ENCODE peak calls at places on chromosomes 5 and 9, in four cellular contexts. M is lower leg skin, J is ovary, N is uterus. K is an unnamed sample.

GRCh38 chr5:122089614-122090013 is 11.6 kb upstream of the LOX start:
- DNase-seq in M (no peak), J (no peak), N (no peak), K (no peak)

GRCh38 chr9:113463418-113464285 is at the start of gene RGS3:
- DNase-seq in M (no peak), J (no peak), N (no peak), K (no peak)

GRCh38 chr9:16543691-16544090 is 326.8 kb downstream of the BNC2 start:
- DNase-seq in M (no peak), J (peak), N (no peak), K (no peak)

GRCh38 chr5:129367883-129368282 is 92.2 kb upstream of the ADAMTS19 start:
- DNase-seq in M (no peak), J (no peak), N (no peak), K (no peak)

GRCh38 chr9:11016081-11016480 is 403.3 kb upstream of the PTPRD start:
- DNase-seq in M (no peak), J (no peak), N (no peak), K (no peak)

GRCh38 chr5:36521838-36522745 is 84.3 kb upstream of the SLC1A3 start:
- DNase-seq in M (no peak), J (peak), N (no peak), K (no peak)

GRCh38 chr9:22008662-22009562 is at the start of gene CDKN2B:
- DNase-seq in M (peak), J (peak), N (peak), K (peak)

GRCh38 chr9:123686131-123686848 is 243.6 kb downstream of the DENND1A start:
- DNase-seq in M (no peak), J (no peak), N (no peak), K (no peak)

GRCh38 chr5:72324186-72324825 is 4.1 kb downstream of the PTCD2 start:
- DNase-seq in M (no peak), J (no peak), N (no peak), K (no peak)

GRCh38 chr5:151142933-151143332 is 14.6 kb downstream of the ANXA6 start:
- DNase-seq in M (no peak), J (no peak), N (no peak), K (no peak)

GRCh38 chr9:127838375-127839078 is 15.9 kb downstream of the ENG start:
- DNase-seq in M (peak), J (peak), N (peak), K (peak)

GRCh38 chr9:87455407-87455806 is 42.3 kb upstream of the DAPK1 start:
- DNase-seq in M (no peak), J (no peak), N (no peak), K (no peak)

GRCh38 chr9:35834260-35835215 is 5.5 kb downstream of the TMEM8B start:
- DNase-seq in M (no peak), J (no peak), N (no peak), K (no peak)

GRCh38 chr5:140821375-140822280 is at the start of gene PCDHA5:
- DNase-seq in M (no peak), J (no peak), N (peak), K (no peak)

GRCh38 chr5:82406200-82406773 is 128.1 kb upstream of the RPS23 start:
- DNase-seq in M (no peak), J (peak), N (no peak), K (no peak)

GRCh38 chr5:94072116-94072515 is 330.7 kb upstream of the POU5F2 start:
- DNase-seq in M (no peak), J (no peak), N (no peak), K (no peak)

GRCh38 chr9:85524531-85524930 is 217.2 kb downstream of the AGTPBP1 start:
- DNase-seq in M (no peak), J (no peak), N (no peak), K (no peak)

GRCh38 chr5:91403404-91403803 is 20.3 kb upstream of the ARRDC3 start:
- DNase-seq in M (no peak), J (no peak), N (no peak), K (no peak)

DNA sequence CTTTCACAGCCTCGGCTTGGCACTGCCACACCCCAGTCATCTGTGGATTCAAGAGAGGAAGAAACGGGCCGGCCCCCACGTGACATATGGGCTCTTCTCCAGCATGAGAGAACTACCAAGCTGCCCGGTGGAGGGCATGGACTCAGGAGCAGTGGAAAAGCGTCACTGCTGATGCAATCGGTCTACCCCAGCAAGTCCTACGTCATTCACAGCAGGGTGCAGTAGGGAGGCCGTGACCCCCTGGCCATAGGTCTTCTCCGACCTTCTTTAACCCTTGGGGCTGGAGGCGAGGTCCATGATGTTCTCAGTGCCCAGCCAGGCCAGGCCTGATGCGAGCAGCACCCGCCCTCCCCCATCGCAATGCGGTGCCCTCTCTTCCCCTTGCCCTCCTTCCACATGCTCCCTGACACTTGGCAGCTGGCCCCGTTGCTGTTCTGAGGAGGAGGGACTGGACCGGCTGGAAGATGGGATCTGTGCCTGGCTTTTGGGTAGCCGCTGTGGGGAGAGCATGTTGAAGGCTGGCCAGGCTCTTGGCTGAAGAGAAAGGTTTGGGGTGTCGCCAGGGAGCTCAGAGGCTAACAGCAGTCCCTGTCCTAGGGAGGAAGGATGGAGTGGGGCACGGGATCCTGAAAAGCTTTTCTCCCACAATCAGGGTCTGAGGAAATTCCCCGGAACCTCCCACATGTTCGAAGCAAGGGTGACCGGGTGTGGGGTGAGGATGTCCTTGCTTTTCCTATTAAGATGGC is 89.8 kb downstream of the LIFR start:
- DNase-seq in M (peak), J (peak), N (peak), K (peak)
- TF ChIP-seq POLR2A in M (no peak), J (no peak), N (no peak), K (no peak)

GRCh38 chr9:133591116-133591910 is 17.9 kb downstream of the FAM163B start:
- DNase-seq in M (no peak), J (no peak), N (no peak), K (no peak)

GRCh38 chr9:133593587-133593986 is 15.6 kb downstream of the FAM163B start:
- DNase-seq in M (no peak), J (no peak), N (no peak), K (no peak)

GRCh38 chr9:133591985-133592384 is 17.2 kb downstream of the FAM163B start:
- DNase-seq in M (no peak), J (no peak), N (no peak), K (no peak)

GRCh38 chr9:133594310-133594709 is 14.9 kb downstream of the FAM163B start:
- DNase-seq in M (no peak), J (no peak), N (no peak), K (no peak)

GRCh38 chr9:133592731-133593409 is 16.3 kb downstream of the FAM163B start:
- DNase-seq in M (no peak), J (no peak), N (no peak), K (no peak)
- TF ChIP-seq CTCF in M (no peak), J (no peak), N (no peak), K (no peak)

GRCh38 chr9:136719212-136719880 is 7.0 kb downstream of the DIPK1B start:
- DNase-seq in M (no peak), J (no peak), N (no peak), K (no peak)
- TF ChIP-seq POLR2A in M (no peak), J (no peak), N (no peak), K (no peak)

GRCh38 chr5:134175874-134176522 is 752 bp downstream of the SKP1 start:
- DNase-seq in M (no peak), J (no peak), N (no peak), K (no peak)

GRCh38 chr5:134171972-134172371 is 4.8 kb downstream of the SKP1 start:
- DNase-seq in M (no peak), J (no peak), N (no peak), K (no peak)

GRCh38 chr5:134174841-134175839 is 1.6 kb downstream of the SKP1 start:
- DNase-seq in M (no peak), J (no peak), N (no peak), K (no peak)

GRCh38 chr5:134176523-134177196 is at the start of gene SKP1:
- DNase-seq in M (peak), J (peak), N (peak), K (peak)

GRCh38 chr5:134177197-134178171 is 734 bp upstream of the SKP1 start:
- DNase-seq in M (peak), J (peak), N (peak), K (peak)
- TF ChIP-seq CTCF in M (no peak), J (no peak), N (no peak), K (no peak)

DNA sequence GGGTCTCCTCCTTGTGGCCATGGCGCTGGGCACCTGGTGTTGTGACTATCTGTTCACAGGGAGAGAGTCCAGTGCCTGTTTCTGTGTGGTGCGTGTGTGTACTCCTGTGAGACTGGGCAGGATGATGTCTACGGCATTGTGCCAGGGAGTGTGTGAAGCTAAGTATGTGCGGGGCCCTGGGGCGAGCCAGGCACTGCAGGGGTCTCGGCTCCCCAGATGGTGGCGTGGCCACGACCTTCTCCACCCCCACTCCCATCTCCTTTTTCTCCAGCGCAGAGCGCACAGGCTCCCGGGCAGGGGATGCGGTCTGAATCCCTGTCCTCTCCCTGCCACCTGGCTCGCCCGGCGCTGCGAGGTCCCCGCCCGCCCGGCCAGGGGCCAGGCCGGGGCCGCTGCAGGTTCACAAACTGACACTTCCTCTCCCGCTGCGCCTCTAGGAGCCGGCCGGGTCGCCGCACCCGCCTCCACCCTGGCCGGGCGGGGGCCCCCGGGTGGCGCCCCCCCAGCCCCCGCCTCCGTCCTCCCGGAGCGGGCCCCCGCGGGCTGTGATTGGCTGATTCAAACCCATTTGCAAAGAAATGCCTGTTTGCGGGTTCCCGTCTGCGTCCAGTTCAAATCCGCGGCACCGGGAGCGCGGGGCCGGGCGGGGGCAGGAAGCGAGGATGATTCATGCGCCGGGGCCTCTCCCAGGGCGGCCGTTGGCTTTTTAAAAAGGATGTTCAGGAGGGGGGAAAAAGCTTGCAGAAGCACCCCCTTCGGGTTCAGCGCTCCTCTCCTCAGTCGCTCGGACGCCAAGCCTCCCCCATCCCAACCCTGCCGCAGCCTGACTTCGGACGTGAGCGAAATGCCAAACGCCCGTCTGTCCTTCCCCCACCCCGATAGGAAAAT is 790 bp downstream of the PHF19 start:
- DNase-seq in M (peak), J (peak), N (peak), K (peak)
- TF ChIP-seq POLR2A in M (no peak), J (peak), N (peak), K (no peak)

GRCh38 chr5:176574297-176574591 is 25.1 kb downstream of the CDHR2 start:
- DNase-seq in M (no peak), J (no peak), N (no peak), K (no peak)

GRCh38 chr5:176573564-176574296 is 24.6 kb downstream of the CDHR2 start:
- DNase-seq in M (peak), J (peak), N (peak), K (no peak)

GRCh38 chr5:176568657-176569056 is 19.5 kb downstream of the CDHR2 start:
- DNase-seq in M (no peak), J (no peak), N (no peak), K (no peak)

GRCh38 chr5:176565760-176566288 is 16.7 kb downstream of the CDHR2 start:
- DNase-seq in M (no peak), J (no peak), N (no peak), K (no peak)

GRCh38 chr5:176570044-176570443 is 20.9 kb downstream of the CDHR2 start:
- DNase-seq in M (no peak), J (no peak), N (no peak), K (no peak)
- TF ChIP-seq CTCF in M (no peak), J (no peak), N (no peak), K (no peak)

GRCh38 chr5:112860929-112861637 is at the start of gene SRP19:
- DNase-seq in M (peak), J (peak), N (peak), K (peak)
- TF ChIP-seq POLR2A in M (no peak), J (peak), N (peak), K (no peak)

K was measured in suprapubic skin.